ENCODE peak calls at places on chromosomes 2 and 18, in ten cellular contexts. One of them, this sample, is unnamed.

GRCh38 chr2:27442282-27442980 is at the start of gene KRTCAP3:
- DNase-seq in A549: no peak
- DNase-seq in breast epithelium: peak; percentile 72
- DNase-seq in brain microvascular endothelial cell: no peak
- DNase-seq in pancreas: peak; percentile 84
- DNase-seq in endothelial cell of umbilical vein: no peak
- DNase-seq in coronary artery: no peak
- DNase-seq in GM23338: peak; percentile 96
- DNase-seq in psoas muscle: peak; percentile 57
- DNase-seq in right lobe of liver: peak; percentile 76
- DNase-seq in this sample: no peak

GRCh38 chr18:3115430-3116025 is 102.6 kb upstream of the LPIN2 start:
- DNase-seq in right lobe of liver: no peak
- DNase-seq in brain microvascular endothelial cell: no peak
- DNase-seq in A549: no peak
- DNase-seq in pancreas: no peak
- DNase-seq in endothelial cell of umbilical vein: no peak
- DNase-seq in GM23338: no peak
- DNase-seq in breast epithelium: no peak
- DNase-seq in psoas muscle: no peak
- DNase-seq in coronary artery: no peak
- DNase-seq in this sample: no peak

GRCh38 chr2:108323619-108324018 is 34.9 kb downstream of the SULT1C2 start:
- DNase-seq in breast epithelium: no peak
- DNase-seq in pancreas: no peak
- DNase-seq in endothelial cell of umbilical vein: no peak
- DNase-seq in coronary artery: no peak
- DNase-seq in psoas muscle: no peak
- DNase-seq in A549: no peak
- DNase-seq in brain microvascular endothelial cell: peak; percentile 31
- DNase-seq in GM23338: no peak
- DNase-seq in right lobe of liver: no peak
- DNase-seq in this sample: no peak

GRCh38 chr2:240250150-240250984 is 109.9 kb upstream of the OTOS start:
- DNase-seq in coronary artery: peak; percentile 75
- DNase-seq in psoas muscle: peak; percentile 41
- DNase-seq in breast epithelium: no peak
- DNase-seq in GM23338: no peak
- DNase-seq in A549: no peak
- DNase-seq in right lobe of liver: no peak
- DNase-seq in pancreas: no peak
- DNase-seq in endothelial cell of umbilical vein: no peak
- DNase-seq in brain microvascular endothelial cell: no peak
- DNase-seq in this sample: no peak

GRCh38 chr18:63216911-63217311 is 102.7 kb downstream of the BCL2 start:
- DNase-seq in endothelial cell of umbilical vein: no peak
- DNase-seq in coronary artery: no peak
- DNase-seq in right lobe of liver: no peak
- DNase-seq in A549: no peak
- DNase-seq in psoas muscle: no peak
- DNase-seq in pancreas: no peak
- DNase-seq in breast epithelium: no peak
- DNase-seq in GM23338: no peak
- DNase-seq in brain microvascular endothelial cell: no peak
- DNase-seq in this sample: no peak

GRCh38 chr18:76348267-76349066 is 146.6 kb downstream of the ZNF516 start:
- DNase-seq in breast epithelium: no peak
- DNase-seq in pancreas: peak; percentile 26
- DNase-seq in psoas muscle: no peak
- DNase-seq in endothelial cell of umbilical vein: no peak
- DNase-seq in coronary artery: no peak
- DNase-seq in brain microvascular endothelial cell: no peak
- DNase-seq in right lobe of liver: no peak
- DNase-seq in A549: no peak
- DNase-seq in GM23338: no peak
- DNase-seq in this sample: no peak

GRCh38 chr2:46847185-46847710 is 68.4 kb downstream of the MCFD2 start:
- DNase-seq in coronary artery: peak; percentile 93
- DNase-seq in right lobe of liver: peak; percentile 96
- DNase-seq in pancreas: peak; percentile 99
- DNase-seq in breast epithelium: peak; percentile 93
- DNase-seq in GM23338: no peak
- DNase-seq in endothelial cell of umbilical vein: peak; percentile 96
- DNase-seq in brain microvascular endothelial cell: peak; percentile 70
- DNase-seq in psoas muscle: peak; percentile 85
- DNase-seq in A549: peak; percentile 90
- DNase-seq in this sample: peak; percentile 72

GRCh38 chr2:54331095-54331835 is 75.2 kb upstream of the TSPYL6 start:
- DNase-seq in A549: no peak
- DNase-seq in psoas muscle: no peak
- DNase-seq in coronary artery: no peak
- DNase-seq in brain microvascular endothelial cell: no peak
- DNase-seq in right lobe of liver: no peak
- DNase-seq in breast epithelium: no peak
- DNase-seq in GM23338: peak; percentile 43
- DNase-seq in pancreas: no peak
- DNase-seq in endothelial cell of umbilical vein: no peak
- DNase-seq in this sample: no peak

GRCh38 chr2:167861574-167862193 is 385.7 kb downstream of the STK39 start:
- DNase-seq in coronary artery: no peak
- DNase-seq in A549: no peak
- DNase-seq in psoas muscle: no peak
- DNase-seq in breast epithelium: no peak
- DNase-seq in endothelial cell of umbilical vein: no peak
- DNase-seq in brain microvascular endothelial cell: no peak
- DNase-seq in right lobe of liver: no peak
- DNase-seq in pancreas: no peak
- DNase-seq in GM23338: peak; percentile 64
- DNase-seq in this sample: no peak

GRCh38 chr2:16774980-16775963 is 109.6 kb upstream of the CYRIA start:
- DNase-seq in endothelial cell of umbilical vein: no peak
- DNase-seq in pancreas: no peak
- DNase-seq in coronary artery: no peak
- DNase-seq in right lobe of liver: peak; percentile 69
- DNase-seq in GM23338: peak; percentile 59
- DNase-seq in brain microvascular endothelial cell: no peak
- DNase-seq in A549: peak; percentile 30
- DNase-seq in breast epithelium: no peak
- DNase-seq in psoas muscle: no peak
- DNase-seq in this sample: no peak

GRCh38 chr2:120510751-120511395 is 164.9 kb downstream of the INHBB start:
- DNase-seq in GM23338: no peak
- DNase-seq in psoas muscle: peak; percentile 27
- DNase-seq in coronary artery: no peak
- DNase-seq in pancreas: no peak
- DNase-seq in brain microvascular endothelial cell: no peak
- DNase-seq in right lobe of liver: no peak
- DNase-seq in A549: no peak
- DNase-seq in breast epithelium: no peak
- DNase-seq in endothelial cell of umbilical vein: no peak
- DNase-seq in this sample: no peak

DNA sequence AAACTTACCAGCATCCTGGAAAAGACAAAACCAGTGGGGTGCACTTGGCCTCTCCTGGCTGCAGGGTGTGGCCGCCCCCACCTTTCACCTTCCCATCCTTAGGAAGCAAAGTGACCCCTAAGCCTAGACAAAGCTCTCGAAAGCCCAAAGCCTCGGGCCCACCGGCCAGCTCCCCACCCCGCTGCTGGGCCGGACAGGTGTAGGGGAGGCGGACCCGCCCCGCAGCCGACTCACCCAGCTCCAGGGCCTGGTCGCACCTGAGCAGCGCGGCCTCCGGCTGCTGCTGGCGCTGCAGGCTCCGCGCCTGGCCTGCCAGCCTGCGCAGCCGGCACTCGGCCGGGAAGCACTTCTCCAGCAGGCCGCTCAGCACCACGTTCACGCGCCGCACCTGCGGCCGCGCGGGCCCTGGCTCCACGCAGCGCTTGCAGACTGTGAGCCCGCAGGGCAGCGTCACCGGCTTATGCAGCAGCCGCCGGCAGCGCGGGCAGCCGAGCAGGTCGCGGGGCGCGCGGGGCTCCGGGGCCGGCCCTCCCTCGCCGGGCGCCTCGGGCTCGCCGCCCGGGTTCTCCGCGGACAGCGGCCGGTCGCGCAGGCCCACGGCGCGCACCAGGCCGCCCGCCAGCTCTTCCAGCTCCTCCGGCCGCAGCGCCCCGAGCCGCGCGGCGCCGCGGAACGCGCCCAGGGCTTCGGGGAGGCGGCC is 970 bp downstream of the LONRF2 start:
- DNase-seq in endothelial cell of umbilical vein: peak; percentile 10
- DNase-seq in GM23338: peak; percentile 82
- DNase-seq in coronary artery: no peak
- DNase-seq in brain microvascular endothelial cell: peak; percentile 7
- DNase-seq in A549: peak; percentile 77
- DNase-seq in right lobe of liver: peak; percentile 73
- DNase-seq in pancreas: peak; percentile 73
- DNase-seq in psoas muscle: peak; percentile 67
- DNase-seq in breast epithelium: peak; percentile 60
- DNase-seq in this sample: no peak
- TF ChIP-seq CTCF in endothelial cell of umbilical vein: peak; percentile 16
- TF ChIP-seq CTCF in GM23338: peak; percentile 36
- TF ChIP-seq CTCF in coronary artery: peak; percentile 14
- TF ChIP-seq CTCF in brain microvascular endothelial cell: peak; percentile 1
- TF ChIP-seq CTCF in A549: peak; percentile 26
- TF ChIP-seq CTCF in right lobe of liver: peak; percentile 40
- TF ChIP-seq CTCF in pancreas: peak; percentile 45
- TF ChIP-seq CTCF in psoas muscle: peak; percentile 38
- TF ChIP-seq CTCF in breast epithelium: no peak
- TF ChIP-seq CTCF in this sample: no peak

DNA sequence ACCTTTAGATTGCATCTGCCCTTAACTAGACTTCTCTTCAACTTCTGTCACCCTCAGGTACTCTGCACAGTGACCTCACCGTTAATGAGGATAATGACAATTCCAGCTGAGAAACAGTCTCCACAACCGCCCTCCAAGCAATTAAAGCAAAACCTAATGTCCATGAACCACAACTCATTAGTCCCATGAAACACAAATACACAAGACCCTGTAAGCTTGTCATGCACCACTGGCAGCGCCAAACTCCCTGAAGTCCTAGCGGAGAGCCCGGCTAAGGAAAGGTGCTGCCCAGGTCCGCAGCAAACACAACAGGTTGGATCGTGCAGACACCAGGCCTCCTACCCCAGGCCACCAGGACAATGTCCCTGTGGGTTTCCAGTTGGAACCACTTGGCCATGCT is 7.4 kb downstream of the SMAD7 start:
- DNase-seq in psoas muscle: no peak
- DNase-seq in right lobe of liver: no peak
- DNase-seq in breast epithelium: no peak
- DNase-seq in endothelial cell of umbilical vein: no peak
- DNase-seq in A549: no peak
- DNase-seq in brain microvascular endothelial cell: no peak
- DNase-seq in coronary artery: no peak
- DNase-seq in GM23338: no peak
- DNase-seq in pancreas: no peak
- DNase-seq in this sample: no peak
- H3K4me3 ChIP-seq in psoas muscle: peak overlapping the region; percentile 79
- H3K4me3 ChIP-seq in right lobe of liver: no peak overlapping the region
- H3K4me3 ChIP-seq in breast epithelium: no peak overlapping the region
- H3K4me3 ChIP-seq in endothelial cell of umbilical vein: no peak overlapping the region
- H3K4me3 ChIP-seq in A549: peak overlapping the region; percentile 80
- H3K4me3 ChIP-seq in brain microvascular endothelial cell: peak overlapping the region; percentile 12
- H3K4me3 ChIP-seq in coronary artery: peak overlapping the region; percentile 90
- H3K4me3 ChIP-seq in GM23338: no peak overlapping the region
- H3K4me3 ChIP-seq in pancreas: no peak overlapping the region
- H3K4me3 ChIP-seq in this sample: no peak overlapping the region

GRCh38 chr2:64978514-64979268 is 10.5 kb upstream of the SLC1A4 start:
- DNase-seq in GM23338: peak; percentile 50
- DNase-seq in breast epithelium: no peak
- DNase-seq in endothelial cell of umbilical vein: peak; percentile 30
- DNase-seq in coronary artery: no peak
- DNase-seq in brain microvascular endothelial cell: peak; percentile 29
- DNase-seq in right lobe of liver: no peak
- DNase-seq in pancreas: no peak
- DNase-seq in A549: peak; percentile 37
- DNase-seq in psoas muscle: no peak
- DNase-seq in this sample: no peak
- TF ChIP-seq CTCF in GM23338: peak; percentile 38
- TF ChIP-seq CTCF in breast epithelium: no peak
- TF ChIP-seq CTCF in endothelial cell of umbilical vein: peak; percentile 22
- TF ChIP-seq CTCF in coronary artery: no peak
- TF ChIP-seq CTCF in brain microvascular endothelial cell: peak; percentile 27
- TF ChIP-seq CTCF in right lobe of liver: no peak
- TF ChIP-seq CTCF in pancreas: no peak
- TF ChIP-seq CTCF in A549: peak; percentile 34
- TF ChIP-seq CTCF in psoas muscle: peak; percentile 24
- TF ChIP-seq CTCF in this sample: no peak

GRCh38 chr2:101678379-101678778 is 19.1 kb upstream of the MAP4K4 start:
- DNase-seq in breast epithelium: no peak
- DNase-seq in psoas muscle: no peak
- DNase-seq in A549: no peak
- DNase-seq in right lobe of liver: no peak
- DNase-seq in brain microvascular endothelial cell: no peak
- DNase-seq in pancreas: no peak
- DNase-seq in coronary artery: no peak
- DNase-seq in endothelial cell of umbilical vein: no peak
- DNase-seq in GM23338: no peak
- DNase-seq in this sample: no peak
- H3K4me3 ChIP-seq in breast epithelium: no peak overlapping the region
- H3K4me3 ChIP-seq in psoas muscle: no peak overlapping the region
- H3K4me3 ChIP-seq in A549: no peak overlapping the region
- H3K4me3 ChIP-seq in right lobe of liver: no peak overlapping the region
- H3K4me3 ChIP-seq in brain microvascular endothelial cell: no peak overlapping the region
- H3K4me3 ChIP-seq in pancreas: no peak overlapping the region
- H3K4me3 ChIP-seq in coronary artery: no peak overlapping the region
- H3K4me3 ChIP-seq in endothelial cell of umbilical vein: no peak overlapping the region
- H3K4me3 ChIP-seq in GM23338: no peak overlapping the region
- H3K4me3 ChIP-seq in this sample: no peak overlapping the region

GRCh38 chr2:217106650-217107014 is 246.8 kb upstream of the TNP1 start:
- DNase-seq in A549: peak; percentile 39
- DNase-seq in endothelial cell of umbilical vein: no peak
- DNase-seq in right lobe of liver: no peak
- DNase-seq in brain microvascular endothelial cell: peak; percentile 25
- DNase-seq in pancreas: no peak
- DNase-seq in breast epithelium: no peak
- DNase-seq in psoas muscle: no peak
- DNase-seq in GM23338: peak; percentile 75
- DNase-seq in coronary artery: no peak
- DNase-seq in this sample: no peak
- TF ChIP-seq CTCF in A549: peak; percentile 15
- TF ChIP-seq CTCF in endothelial cell of umbilical vein: no peak
- TF ChIP-seq CTCF in right lobe of liver: peak; percentile 29
- TF ChIP-seq CTCF in brain microvascular endothelial cell: peak; percentile 84
- TF ChIP-seq CTCF in pancreas: no peak
- TF ChIP-seq CTCF in breast epithelium: no peak
- TF ChIP-seq CTCF in psoas muscle: peak; percentile 39
- TF ChIP-seq CTCF in GM23338: peak; percentile 88
- TF ChIP-seq CTCF in coronary artery: peak; percentile 23
- TF ChIP-seq CTCF in this sample: peak; percentile 59